ENCODE peak calls at places on chromosomes 16 and 17, in four cellular contexts. One of them, this sample, is unnamed.
A peak's percentile ranks its signal among the peaks of the same experiment; 100 is the strongest.

GRCh38 chr16:1337486-1337885 is 4.0 kb downstream of the BAIAP3 start:
- DNase-seq in PC-9: no peak
- DNase-seq in neural crest cell: no peak
- DNase-seq in AG09319: no peak
- DNase-seq in this sample: no peak

GRCh38 chr17:37643829-37644228 is 583 bp upstream of the DDX52 start:
- DNase-seq in PC-9: peak; percentile 6
- DNase-seq in neural crest cell: no peak
- DNase-seq in AG09319: no peak
- DNase-seq in this sample: no peak

GRCh38 chr17:80454557-80455327 is 21.7 kb downstream of the NPTX1 start:
- DNase-seq in PC-9: peak; percentile 96
- DNase-seq in neural crest cell: peak; percentile 93
- DNase-seq in AG09319: peak; percentile 92
- DNase-seq in this sample: peak; percentile 87

GRCh38 chr17:76515291-76515949 is 14.2 kb upstream of the RHBDF2 start:
- DNase-seq in PC-9: no peak
- DNase-seq in neural crest cell: no peak
- DNase-seq in AG09319: peak; percentile 99
- DNase-seq in this sample: no peak

GRCh38 chr16:57734925-57735754 is 430 bp upstream of the KATNB1 start:
- DNase-seq in PC-9: peak; percentile 96
- DNase-seq in neural crest cell: peak; percentile 99
- DNase-seq in AG09319: peak; percentile 100
- DNase-seq in this sample: peak; percentile 100

GRCh38 chr17:67279115-67279514 is 34.1 kb upstream of the HELZ start:
- DNase-seq in PC-9: no peak
- DNase-seq in neural crest cell: no peak
- DNase-seq in AG09319: no peak
- DNase-seq in this sample: no peak

GRCh38 chr16:52353249-52353648 is 193.7 kb downstream of the TOX3 start:
- DNase-seq in PC-9: no peak
- DNase-seq in neural crest cell: no peak
- DNase-seq in AG09319: no peak
- DNase-seq in this sample: no peak

GRCh38 chr17:83081561-83082201 is 2.3 kb downstream of the METRNL start:
- DNase-seq in PC-9: no peak
- DNase-seq in neural crest cell: no peak
- DNase-seq in AG09319: peak; percentile 54
- DNase-seq in this sample: no peak

GRCh38 chr16:89946515-89946914 is 2.0 kb upstream of the DEF8 start:
- DNase-seq in PC-9: no peak
- DNase-seq in neural crest cell: no peak
- DNase-seq in AG09319: no peak
- DNase-seq in this sample: no peak